ENCODE peak calls at places on chromosomes 13 and 19, in four cellular contexts. N is HCT116, T is fibroblast of lung, M is PC-3. E is an unnamed sample.

GRCh38 chr19:35590875-35591274 is 4.9 kb downstream of the PMIS2 start:
- DNase-seq in T (no peak), N (no peak), M (no peak), E (no peak)

GRCh38 chr19:5200844-5201243 is 139.8 kb downstream of the PTPRS start:
- DNase-seq in T (no peak), M (peak; percentile 11), N (no peak), E (no peak)

GRCh38 chr19:10670187-10670586 is 16.0 kb downstream of the ILF3 start:
- DNase-seq in M (no peak), N (no peak), T (no peak), E (no peak)

GRCh38 chr19:10553087-10553667 is 9.5 kb downstream of the ATG4D start:
- DNase-seq in N (no peak), M (no peak), T (no peak), E (no peak)

GRCh38 chr19:37942516-37942902 is 35.5 kb downstream of the SIPA1L3 start:
- DNase-seq in N (no peak), M (no peak), T (no peak), E (no peak)

GRCh38 chr19:34490141-34490766 is 8.7 kb downstream of the WTIP start:
- DNase-seq in T (no peak), N (no peak), M (no peak), E (no peak)

GRCh38 chr13:21478881-21479808 is 20.0 kb upstream of the ZDHHC20 start:
- DNase-seq in T (peak; percentile 87), M (peak; percentile 77), N (peak; percentile 72), E (no peak)

GRCh38 chr19:39160523-39160861 is 34.9 kb downstream of the PAK4 start:
- DNase-seq in M (peak; percentile 58), N (no peak), T (peak; percentile 73), E (no peak)

GRCh38 chr19:33780746-33781145 is 15.9 kb upstream of the KCTD15 start:
- DNase-seq in T (no peak), M (no peak), N (no peak), E (no peak)

GRCh38 chr19:5697022-5697889 is 7.2 kb downstream of the RPL36 start:
- DNase-seq in T (no peak), N (no peak), M (no peak), E (no peak)

GRCh38 chr19:18392417-18392816 is 5.0 kb downstream of the LRRC25 start:
- DNase-seq in N (no peak), M (no peak), T (peak; percentile 71), E (no peak)

GRCh38 chr13:66657165-66657895 is 572.8 kb downstream of the PCDH9 start:
- DNase-seq in M (peak; percentile 97), T (peak; percentile 88), N (peak; percentile 70), E (peak; percentile 42)

GRCh38 chr13:110298566-110299321 is 8.2 kb downstream of the COL4A1 start:
- DNase-seq in T (peak; percentile 38), N (no peak), M (no peak), E (no peak)

GRCh38 chr19:55188620-55189019 is 8.5 kb upstream of the SYT5 start:
- DNase-seq in N (no peak), T (no peak), M (no peak), E (no peak)

GRCh38 chr19:33927789-33928457 is 131.3 kb downstream of the KCTD15 start:
- DNase-seq in T (no peak), M (no peak), N (no peak), E (no peak)

GRCh38 chr13:76223565-76223964 is 587.4 kb downstream of the LMO7 start:
- DNase-seq in T (no peak), M (no peak), N (no peak), E (no peak)

GRCh38 chr13:23871616-23872220 is 17.5 kb downstream of the MIPEP start:
- DNase-seq in M (peak; percentile 58), N (no peak), T (peak; percentile 76), E (no peak)

GRCh38 chr19:17205237-17206140 is 9.7 kb upstream of the USE1 start:
- DNase-seq in T (peak; percentile 64), M (peak; percentile 64), N (no peak), E (no peak)

GRCh38 chr19:17211547-17212446 is 3.4 kb upstream of the USE1 start:
- DNase-seq in M (no peak), N (no peak), T (no peak), E (no peak)

GRCh38 chr19:17210296-17210695 is 4.9 kb upstream of the USE1 start:
- DNase-seq in M (no peak), N (no peak), T (no peak), E (no peak)

GRCh38 chr19:17206736-17207581 is 8.2 kb upstream of the USE1 start:
- DNase-seq in T (no peak), M (no peak), N (no peak), E (no peak)

DNA sequence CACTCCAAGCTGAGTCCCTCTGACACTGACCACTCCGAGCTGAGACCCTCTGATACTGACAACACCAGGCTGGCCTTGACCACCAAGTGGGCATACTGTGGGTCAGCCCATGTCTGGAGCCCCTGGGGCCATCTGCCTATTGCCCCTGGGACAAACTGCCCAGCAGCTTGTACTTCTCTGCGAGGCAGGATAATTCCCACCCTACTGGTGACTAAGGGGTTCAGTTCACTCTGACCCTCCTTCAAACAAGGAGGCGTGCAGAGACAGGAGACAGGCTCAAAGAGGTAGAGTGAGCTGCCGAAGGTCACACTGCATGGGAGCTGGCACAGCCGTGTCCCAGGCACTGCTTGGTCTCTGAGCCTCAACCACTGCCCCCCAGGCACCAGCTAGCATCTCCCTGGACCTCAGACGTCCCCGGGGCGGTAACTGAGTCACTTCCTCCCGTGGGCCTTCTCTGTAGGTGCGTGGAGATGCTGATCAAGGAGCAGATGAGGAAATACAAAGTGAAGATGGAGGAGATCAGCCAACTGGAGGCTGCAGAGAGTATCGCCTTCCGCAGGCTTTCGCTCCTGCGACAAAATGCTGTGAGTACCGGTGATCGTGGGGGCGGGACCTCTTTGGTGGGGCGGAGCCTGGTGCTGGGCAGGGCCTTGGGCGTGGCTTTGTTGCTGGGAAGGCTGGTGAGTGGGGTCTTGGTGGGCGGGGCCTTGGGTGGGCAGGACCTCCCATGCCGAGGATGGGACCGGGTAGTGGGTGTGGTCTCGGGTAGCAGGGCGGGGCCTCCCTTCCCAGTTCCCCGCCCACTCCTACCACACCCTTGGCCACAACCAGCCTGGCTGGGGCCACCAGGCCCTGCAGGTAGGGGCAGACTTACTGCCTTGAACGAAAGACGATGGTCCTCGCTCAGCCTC is 5.8 kb upstream of the USE1 start:
- DNase-seq in M (peak; percentile 39), N (peak; percentile 75), T (peak; percentile 16), E (no peak)
- H3K4me3 ChIP-seq in M (no peak overlapping the region), N (no peak overlapping the region), T (no peak overlapping the region), E (no peak overlapping the region)

GRCh38 chr13:27176772-27177171 is 5.2 kb upstream of the USP12 start:
- DNase-seq in M (no peak), N (no peak), T (no peak), E (no peak)
- H3K4me2 ChIP-seq in M (no peak overlapping the region), N (no peak overlapping the region), T (no peak overlapping the region), E (no peak overlapping the region)

DNA sequence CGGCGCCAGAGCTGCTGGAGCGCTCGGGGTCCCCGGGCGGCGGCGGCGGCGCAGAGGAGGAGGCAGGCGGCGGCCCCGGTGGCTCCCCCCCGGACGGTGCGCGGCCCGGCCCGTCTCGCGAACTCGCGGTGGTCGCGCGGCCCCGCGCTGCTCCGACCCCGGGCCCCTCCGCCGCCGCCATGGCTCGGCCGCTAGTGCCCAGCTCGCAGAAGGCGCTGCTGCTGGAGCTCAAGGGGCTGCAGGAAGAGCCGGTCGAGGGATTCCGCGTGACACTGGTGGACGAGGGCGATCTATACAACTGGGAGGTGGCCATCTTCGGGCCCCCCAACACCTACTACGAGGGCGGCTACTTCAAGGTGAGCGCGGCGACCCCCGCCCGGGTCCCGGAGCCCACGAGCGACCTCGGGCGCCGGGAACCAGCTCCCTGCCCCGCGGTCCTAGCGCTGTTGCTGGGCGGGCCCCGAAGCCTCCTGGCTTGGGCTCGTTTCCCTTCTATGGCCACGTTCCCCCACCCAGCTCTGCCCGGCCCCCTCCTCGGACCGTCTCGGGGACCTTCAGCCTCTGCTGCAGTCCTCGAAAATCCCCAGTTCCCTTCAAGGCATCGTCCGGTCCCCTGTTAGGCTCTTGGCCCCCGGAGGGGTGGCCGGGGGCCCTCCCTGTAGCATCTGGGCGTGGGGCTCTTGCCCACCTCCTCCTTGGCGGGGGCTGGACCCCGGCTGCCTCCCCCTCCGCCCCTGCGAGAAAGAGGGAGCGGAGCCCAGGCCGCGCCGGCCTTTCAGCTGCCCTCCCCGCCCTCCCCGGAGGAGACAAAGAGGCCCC is at the start of gene CDC34:
- DNase-seq in M (no peak), N (no peak), T (no peak), E (no peak)
- H2AFZ ChIP-seq in M (peak within 1 kb of the TSS; percentile 89), N (no peak within 1 kb of the TSS), T (peak within 1 kb of the TSS; percentile 77), E (peak within 1 kb of the TSS; percentile 92)

GRCh38 chr13:27101847-27102246 is 69.8 kb downstream of the USP12 start:
- DNase-seq in T (no peak), N (no peak), M (no peak), E (no peak)

GRCh38 chr13:27101289-27101688 is 70.3 kb downstream of the USP12 start:
- DNase-seq in N (no peak), T (no peak), M (no peak), E (no peak)

GRCh38 chr13:27104606-27105005 is 67.0 kb downstream of the USP12 start:
- DNase-seq in T (no peak), M (no peak), N (no peak), E (no peak)

GRCh38 chr13:27110056-27110746 is 61.4 kb downstream of the USP12 start:
- DNase-seq in M (peak; percentile 64), N (no peak), T (no peak), E (no peak)

DNA sequence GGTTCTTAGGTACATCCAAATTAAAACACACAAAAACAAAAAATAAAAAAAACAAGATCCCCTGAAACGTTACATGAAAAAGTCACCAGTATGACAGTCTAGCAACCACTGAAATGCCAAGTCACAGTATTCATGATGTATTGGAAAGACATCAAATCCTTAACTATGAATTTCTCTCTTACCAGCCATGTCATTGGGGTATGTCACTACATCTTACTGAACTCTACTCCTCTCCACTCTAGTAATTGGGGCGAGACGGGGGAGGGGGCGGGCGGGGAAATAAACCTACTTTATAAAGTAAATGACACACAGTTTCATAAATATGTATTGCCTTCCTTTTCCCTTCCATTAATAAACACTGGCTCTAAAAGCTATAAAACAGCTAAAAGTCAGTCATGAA is 65.5 kb downstream of the USP12 start:
- DNase-seq in M (no peak), N (no peak), T (no peak), E (no peak)
- H3K4me3 ChIP-seq in M (no peak overlapping the region), N (no peak overlapping the region), T (no peak overlapping the region), E (no peak overlapping the region)

GRCh38 chr13:109160887-109161669 is 531.7 kb downstream of the MYO16 start:
- DNase-seq in M (peak; percentile 44), N (no peak), T (no peak), E (no peak)

GRCh38 chr13:109162248-109163051 is 533.0 kb downstream of the MYO16 start:
- DNase-seq in M (peak; percentile 73), N (no peak), T (no peak), E (no peak)

GRCh38 chr13:109163052-109163413 is 533.6 kb downstream of the MYO16 start:
- DNase-seq in T (no peak), N (no peak), M (no peak), E (no peak)

GRCh38 chr13:109166807-109167206 is 537.4 kb downstream of the MYO16 start:
- DNase-seq in T (peak; percentile 46), N (no peak), M (no peak), E (no peak)

DNA sequence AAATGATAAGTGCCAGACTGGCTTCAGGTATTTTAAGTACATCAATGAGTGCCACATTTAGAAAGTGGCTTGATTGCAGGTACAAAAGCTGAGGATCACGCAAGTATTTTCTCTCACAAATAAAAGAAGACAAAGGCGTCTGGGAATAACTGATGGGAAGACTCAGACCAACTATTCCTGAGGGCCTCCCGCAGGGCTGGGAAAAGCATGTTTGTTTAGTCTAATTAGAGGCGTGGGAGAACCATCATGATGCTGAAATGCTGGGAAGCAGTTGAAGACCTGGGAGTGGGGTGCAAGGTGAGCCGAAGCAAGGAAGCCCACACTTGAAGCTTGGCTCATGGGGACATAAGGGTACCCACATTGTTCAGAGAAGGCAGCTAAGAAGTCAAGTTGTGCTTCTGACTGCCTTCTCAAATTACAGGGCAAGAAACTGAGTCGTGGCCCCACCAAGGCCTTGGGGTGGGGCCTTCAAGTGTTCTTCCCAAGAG is 536.0 kb downstream of the MYO16 start:
- DNase-seq in M (no peak), T (no peak), N (no peak), E (no peak)
- H3K4me2 ChIP-seq in M (no peak overlapping the region), T (no peak overlapping the region), N (no peak overlapping the region), E (no peak overlapping the region)